ENCODE peak calls at places on chromosomes 7 and 10, in nine cellular contexts. H is PC-3; P is Peyer's patch; Y is CD8-positive, alpha-beta T cell; Z is RWPE2; B is Karpas-422; L is tibial artery; U is ovary; G is body of pancreas. F is an unnamed sample. For H3K4me1, the result is how much of the 10 kb centered on the place peaks cover.

GRCh38 chr7:80131675-80132435 is 2.8 kb upstream of the GNAI1 start:
- DNase-seq in G (no peak), H (no peak), U (no peak), P (no peak), Z (no peak), Y (no peak), L (no peak), B (no peak), F (no peak)

GRCh38 chr10:133467286-133467911 is 13.7 kb downstream of the SCART1 start:
- DNase-seq in L (no peak), Y (no peak), H (no peak), U (no peak), G (no peak), Z (no peak), P (no peak), B (no peak), F (no peak)

GRCh38 chr10:114615600-114616007 is 42.5 kb downstream of the ABLIM1 start:
- DNase-seq in L (no peak), U (no peak), Z (no peak), Y (no peak), B (no peak), H (no peak), G (no peak), P (no peak), F (no peak)

GRCh38 chr7:132321387-132321786 is 254.9 kb downstream of the PLXNA4 start:
- DNase-seq in Z (no peak), H (no peak), P (no peak), B (peak), U (no peak), Y (no peak), G (no peak), L (no peak), F (no peak)

GRCh38 chr10:7956508-7956907 is 98.0 kb upstream of the GATA3 start:
- DNase-seq in Z (no peak), Y (no peak), L (no peak), G (no peak), B (peak), H (peak), U (no peak), P (no peak), F (no peak)

GRCh38 chr10:133143200-133143533 is 16.9 kb upstream of the KNDC1 start:
- DNase-seq in U (peak), H (no peak), Y (no peak), Z (peak), G (no peak), L (peak), B (no peak), P (peak), F (no peak)

GRCh38 chr7:130369110-130369711 is 11.1 kb upstream of the CPA1 start:
- DNase-seq in G (peak), B (no peak), L (no peak), U (peak), P (no peak), Y (peak), H (no peak), Z (no peak), F (peak)

GRCh38 chr7:45033261-45033930 is 33.4 kb downstream of the CCM2 start:
- DNase-seq in Y (peak), P (no peak), B (no peak), U (no peak), L (no peak), Z (no peak), H (peak), G (no peak), F (no peak)

GRCh38 chr7:119606297-119606696 is 666.7 kb upstream of the KCND2 start:
- DNase-seq in B (no peak), L (no peak), G (no peak), U (no peak), Z (no peak), P (no peak), Y (no peak), H (no peak), F (no peak)

GRCh38 chr7:73830618-73830871 is 251 bp upstream of the CLDN4 start:
- DNase-seq in B (no peak), P (no peak), L (no peak), G (no peak), H (no peak), U (no peak), Z (no peak), Y (no peak), F (no peak)
- H3K4me3 ChIP-seq in B (no peak), P (no peak), L (no peak), G (no peak), H (peak), U (no peak), Z (no peak), Y (no peak), F (no peak)

GRCh38 chr7:108222236-108222892 is 92.2 kb upstream of the LAMB4 start:
- DNase-seq in U (no peak), Z (no peak), G (peak), L (no peak), P (no peak), H (no peak), Y (no peak), B (no peak), F (no peak)
- H3K4me1 ChIP-seq in U (under half), Z (under half), G (under half), L (under half), P (under half), H (under half), Y (under half), B (under half), F (under half)

GRCh38 chr7:98772242-98772603 is 97.6 kb downstream of the TMEM130 start:
- DNase-seq in L (no peak), Z (no peak), Y (no peak), H (no peak), B (no peak), P (no peak), G (no peak), U (no peak), F (no peak)
- H3K27ac ChIP-seq in L (peak), Z (no peak), Y (no peak), H (no peak), B (no peak), P (no peak), G (no peak), U (no peak), F (no peak)

GRCh38 chr10:87868277-87868676 is 4.9 kb downstream of the PTEN start:
- DNase-seq in G (no peak), B (peak), Y (no peak), L (no peak), H (peak), U (no peak), Z (no peak), P (no peak), F (no peak)

GRCh38 chr10:87867453-87867852 is 4.0 kb downstream of the PTEN start:
- DNase-seq in L (no peak), U (no peak), G (no peak), H (peak), B (no peak), P (no peak), Z (no peak), Y (no peak), F (no peak)

GRCh38 chr10:87872828-87873227 is 9.4 kb downstream of the PTEN start:
- DNase-seq in Y (no peak), H (no peak), P (no peak), U (no peak), L (no peak), B (no peak), G (no peak), Z (no peak), F (no peak)

GRCh38 chr10:87873656-87874055 is 10.2 kb downstream of the PTEN start:
- DNase-seq in L (no peak), H (no peak), B (peak), G (no peak), Y (no peak), P (no peak), U (no peak), Z (no peak), F (no peak)

DNA sequence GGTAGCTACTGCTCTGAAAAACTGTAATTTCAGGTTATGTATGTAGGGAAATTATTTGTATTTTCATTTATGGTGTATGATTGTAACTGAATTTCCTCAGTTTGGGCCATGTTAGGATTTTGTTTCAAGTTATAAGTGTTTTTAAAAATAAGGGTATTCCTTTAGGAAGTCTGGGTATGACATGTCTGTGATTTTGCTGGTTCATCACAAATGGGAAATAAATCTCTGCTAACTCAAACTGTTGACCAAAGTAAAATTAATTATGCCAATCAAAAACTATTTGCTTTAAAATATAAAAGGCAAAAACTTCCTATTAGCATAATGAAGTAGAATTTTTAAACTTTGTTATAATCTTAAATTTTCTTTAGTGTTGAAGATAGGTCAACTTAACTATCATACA is 6.7 kb downstream of the PTEN start:
- DNase-seq in L (no peak), Y (no peak), P (no peak), B (peak), H (no peak), U (no peak), G (no peak), Z (no peak), F (no peak)
- H3K4me3 ChIP-seq in L (peak), Y (no peak), P (no peak), B (peak), H (no peak), U (peak), G (no peak), Z (no peak), F (no peak)

GRCh38 chr7:100153713-100154519 is 4.6 kb downstream of the TRAPPC14 start:
- DNase-seq in H (no peak), B (peak), G (no peak), L (no peak), Y (no peak), U (no peak), P (peak), Z (no peak), F (no peak)
- H3K4me1 ChIP-seq in H (under half), B (under half), G (under half), L (under half), Y (under half), U (under half), P (under half), Z (under half), F (half or more)

GRCh38 chr7:110897538-110897937 is 193.4 kb upstream of the LRRN3 start:
- DNase-seq in P (no peak), G (no peak), Y (no peak), H (no peak), L (no peak), B (no peak), Z (no peak), U (no peak), F (no peak)
- H3K27ac ChIP-seq in P (no peak), G (no peak), Y (no peak), H (no peak), L (no peak), B (no peak), Z (no peak), U (no peak), F (no peak)

GRCh38 chr7:76396039-76396732 is 13.3 kb downstream of the SSC4D start:
- DNase-seq in H (no peak), Y (no peak), P (no peak), L (no peak), G (no peak), Z (no peak), B (peak), U (no peak), F (no peak)

GRCh38 chr7:76390092-76390491 is 19.4 kb downstream of the SSC4D start:
- DNase-seq in G (no peak), B (no peak), U (no peak), Z (no peak), Y (no peak), L (no peak), H (no peak), P (no peak), F (no peak)

GRCh38 chr7:76394962-76395361 is 14.5 kb downstream of the SSC4D start:
- DNase-seq in Z (no peak), P (no peak), U (no peak), L (no peak), H (no peak), G (no peak), B (no peak), Y (no peak), F (no peak)

GRCh38 chr7:76393116-76394031 is 16.1 kb downstream of the SSC4D start:
- DNase-seq in U (peak), Z (peak), H (peak), P (peak), B (peak), L (peak), G (peak), Y (peak), F (peak)

GRCh38 chr7:76392531-76393115 is 16.9 kb downstream of the SSC4D start:
- DNase-seq in L (no peak), Y (no peak), G (no peak), U (no peak), P (no peak), Z (no peak), B (no peak), H (no peak), F (no peak)
- H3K4me3 ChIP-seq in L (peak), Y (peak), G (no peak), U (peak), P (peak), Z (peak), B (peak), H (peak), F (peak)

GRCh38 chr7:100081535-100082102 is at the start of gene ZNF3:
- DNase-seq in Y (peak), U (peak), H (peak), G (peak), L (peak), Z (peak), B (peak), P (peak), F (peak)

GRCh38 chr7:100077205-100077604 is 4.3 kb downstream of the ZNF3 start:
- DNase-seq in Z (no peak), L (no peak), B (no peak), H (no peak), P (no peak), U (no peak), G (no peak), Y (no peak), F (no peak)

GRCh38 chr7:100082978-100083377 is 1.5 kb upstream of the ZNF3 start:
- DNase-seq in B (no peak), U (no peak), Z (no peak), Y (no peak), H (no peak), L (no peak), G (no peak), P (no peak), F (no peak)

GRCh38 chr7:100079024-100079560 is 2.4 kb downstream of the ZNF3 start:
- DNase-seq in G (no peak), Z (no peak), L (no peak), P (peak), Y (no peak), B (no peak), U (no peak), H (no peak), F (no peak)

GRCh38 chr7:100080895-100081534 is 508 bp downstream of the ZNF3 start:
- DNase-seq in H (peak), B (peak), L (no peak), U (no peak), Y (no peak), Z (no peak), P (no peak), G (no peak), F (no peak)
- H3K4me1 ChIP-seq in H (under half), B (under half), L (under half), U (under half), Y (under half), Z (under half), P (under half), G (under half), F (under half)

GRCh38 chr10:22631185-22631584 is 83.2 kb downstream of the PIP4K2A start:
- DNase-seq in U (no peak), H (no peak), L (no peak), B (no peak), P (no peak), G (no peak), Z (no peak), Y (no peak), F (no peak)
- H3K27ac ChIP-seq in U (no peak), H (no peak), L (no peak), B (no peak), P (peak), G (no peak), Z (no peak), Y (peak), F (peak)